ENCODE peak calls at places on chromosome 11, in seven cellular contexts. K, M, I, A, V, P and G are unnamed samples.

GRCh38 chr11:12286606-12287005 is 90.8 kb upstream of the PARVA start:
- DNase-seq in M (no peak), V (peak), P (no peak), I (no peak), K (no peak), A (no peak), G (no peak)

GRCh38 chr11:58286249-58286648 is 18.2 kb upstream of the OR10W1 start:
- DNase-seq in A (no peak), M (no peak), P (no peak), I (peak), K (peak), V (no peak), G (no peak)

GRCh38 chr11:32713496-32713895 is 81.0 kb downstream of the CCDC73 start:
- DNase-seq in K (no peak), V (no peak), A (no peak), M (no peak), I (no peak), P (no peak), G (no peak)

GRCh38 chr11:119266063-119266462 is 50.9 kb downstream of the MCAM start:
- DNase-seq in A (no peak), P (no peak), M (no peak), V (no peak), K (no peak), I (no peak), G (no peak)

GRCh38 chr11:113446938-113447337 is 28.3 kb downstream of the DRD2 start:
- DNase-seq in V (no peak), K (peak), A (no peak), I (no peak), P (no peak), M (no peak), G (no peak)

GRCh38 chr11:11324090-11324489 is 29.0 kb downstream of the CSNK2A3 start:
- DNase-seq in K (no peak), V (no peak), A (no peak), M (no peak), I (no peak), P (no peak), G (no peak)

GRCh38 chr11:102322560-102322959 is 5.3 kb downstream of the BIRC3 start:
- DNase-seq in M (no peak), K (no peak), A (no peak), P (no peak), V (no peak), I (no peak), G (no peak)

GRCh38 chr11:107140988-107141387 is 122.7 kb upstream of the GUCY1A2 start:
- DNase-seq in M (no peak), A (no peak), V (no peak), K (no peak), P (no peak), I (no peak), G (no peak)

GRCh38 chr11:45178223-45178622 is 31.8 kb downstream of the PRDM11 start:
- DNase-seq in M (no peak), V (no peak), P (no peak), I (no peak), K (no peak), A (no peak), G (no peak)

GRCh38 chr11:44899959-44900358 is 50.7 kb downstream of the TP53I11 start:
- DNase-seq in A (no peak), V (no peak), M (no peak), P (no peak), K (peak), I (no peak), G (no peak)

GRCh38 chr11:8963569-8964323 is 496 bp downstream of the TMEM9B start:
- DNase-seq in M (peak), I (peak), A (peak), P (peak), K (peak), V (peak), G (peak)

GRCh38 chr11:76102772-76103171 is 103.5 kb downstream of the WNT11 start:
- DNase-seq in I (no peak), M (no peak), P (no peak), A (no peak), V (no peak), K (no peak), G (no peak)

GRCh38 chr11:79708319-79708928 is 267.6 kb upstream of the TENM4 start:
- DNase-seq in M (no peak), I (peak), A (no peak), V (no peak), K (peak), P (no peak), G (no peak)

GRCh38 chr11:46380340-46381045 is 976 bp upstream of the MDK start:
- DNase-seq in V (no peak), K (peak), A (peak), P (peak), I (no peak), M (peak), G (peak)

GRCh38 chr11:124740277-124740882 is 638 bp downstream of the NRGN start:
- DNase-seq in P (peak), K (no peak), M (no peak), A (no peak), V (peak), I (peak), G (no peak)

GRCh38 chr11:114259124-114259526 is 37.1 kb upstream of the NNMT start:
- DNase-seq in V (peak), M (peak), K (no peak), P (no peak), I (no peak), A (no peak), G (peak)

GRCh38 chr11:44313701-44314489 is 4.0 kb upstream of the ALX4 start:
- DNase-seq in V (no peak), I (no peak), A (no peak), P (no peak), K (no peak), M (no peak), G (no peak)

GRCh38 chr11:2156416-2157182 is 4.4 kb downstream of the INS start:
- DNase-seq in I (no peak), P (peak), K (peak), V (peak), A (peak), M (peak), G (peak)

GRCh38 chr11:3796796-3797328 is 492 bp downstream of the NUP98 start:
- DNase-seq in P (no peak), I (peak), M (no peak), A (no peak), V (no peak), K (peak), G (no peak)

GRCh38 chr11:6269994-6270393 is 10.4 kb downstream of the CCKBR start:
- DNase-seq in M (no peak), K (no peak), I (no peak), P (no peak), A (no peak), V (no peak), G (no peak)

GRCh38 chr11:130145975-130146776 is 13.4 kb upstream of the ST14 start:
- DNase-seq in A (no peak), P (no peak), I (no peak), K (no peak), V (no peak), M (peak), G (no peak)

GRCh38 chr11:14248577-14248976 is 110.4 kb downstream of the RRAS2 start:
- DNase-seq in V (no peak), I (no peak), P (peak), K (no peak), M (no peak), A (no peak), G (no peak)

GRCh38 chr11:1157645-1158591 is at the start of gene MUC5AC:
- DNase-seq in K (no peak), M (no peak), P (no peak), I (no peak), V (peak), A (no peak), G (no peak)

GRCh38 chr11:128501576-128502549 is 85.5 kb downstream of the ETS1 start:
- DNase-seq in P (no peak), K (no peak), I (no peak), V (no peak), A (no peak), M (no peak), G (no peak)

GRCh38 chr11:79400717-79401330 is 40.0 kb downstream of the TENM4 start:
- DNase-seq in K (no peak), A (no peak), V (no peak), I (peak), P (no peak), M (peak), G (no peak)

GRCh38 chr11:83306385-83307080 is 20.4 kb upstream of the CCDC90B start:
- DNase-seq in V (no peak), I (no peak), M (no peak), A (no peak), K (no peak), P (no peak), G (no peak)

GRCh38 chr11:79520086-79520485 is 79.3 kb upstream of the TENM4 start:
- DNase-seq in P (no peak), K (no peak), I (no peak), M (no peak), V (no peak), A (no peak), G (no peak)

GRCh38 chr11:115616941-115617340 is 112.7 kb upstream of the CADM1 start:
- DNase-seq in I (no peak), P (no peak), K (no peak), A (no peak), V (no peak), M (peak), G (no peak)

GRCh38 chr11:122097419-122098001 is 18.5 kb downstream of the BLID start:
- DNase-seq in M (no peak), K (no peak), P (no peak), I (no peak), A (no peak), V (no peak), G (no peak)

GRCh38 chr11:109071712-109072524 is 350.1 kb upstream of the C11orf87 start:
- DNase-seq in I (no peak), A (no peak), P (no peak), V (no peak), M (peak), K (no peak), G (peak)

GRCh38 chr11:112617089-112617407 is 344.2 kb upstream of the NCAM1 start:
- DNase-seq in K (no peak), I (no peak), A (no peak), M (no peak), V (no peak), P (no peak), G (no peak)

GRCh38 chr11:6604081-6604626 is 580 bp downstream of the ILK start:
- DNase-seq in A (peak), V (no peak), I (peak), M (no peak), P (peak), K (peak), G (no peak)

GRCh38 chr11:44267366-44268072 is 42.4 kb downstream of the ALX4 start:
- DNase-seq in P (no peak), A (no peak), K (no peak), V (no peak), I (no peak), M (no peak), G (no peak)

GRCh38 chr11:48043111-48043997 is 63.0 kb downstream of the PTPRJ start:
- DNase-seq in A (no peak), P (no peak), M (no peak), V (no peak), I (no peak), K (no peak), G (no peak)